ENCODE peak calls at places on chromosomes 3 and 15, in four cellular contexts. One of them, this sample, is unnamed.

GRCh38 chr15:32715276-32715675 is 2.5 kb upstream of the GREM1 start:
- DNase-seq in NCI-H1417 treated with DMSO at 0.1 percent for 48 hours: no peak
- DNase-seq in left colon: no peak
- DNase-seq in activated T-cell treated with anti-CD3 and anti-CD28 coated beads, Interleukin-2, amount 50 U/mL, for 72 hours: no peak
- DNase-seq in this sample: no peak

GRCh38 chr3:26099692-26100091 is 309.8 kb downstream of the OXSM start:
- DNase-seq in NCI-H1417 treated with DMSO at 0.1 percent for 48 hours: no peak
- DNase-seq in left colon: no peak
- DNase-seq in activated T-cell treated with anti-CD3 and anti-CD28 coated beads, Interleukin-2, amount 50 U/mL, for 72 hours: no peak
- DNase-seq in this sample: no peak

GRCh38 chr3:111227216-111227615 is 155.6 kb downstream of the NECTIN3 start:
- DNase-seq in NCI-H1417 treated with DMSO at 0.1 percent for 48 hours: no peak
- DNase-seq in left colon: no peak
- DNase-seq in activated T-cell treated with anti-CD3 and anti-CD28 coated beads, Interleukin-2, amount 50 U/mL, for 72 hours: no peak
- DNase-seq in this sample: no peak

GRCh38 chr3:14583543-14584091 is 43.5 kb upstream of the GRIP2 start:
- DNase-seq in NCI-H1417 treated with DMSO at 0.1 percent for 48 hours: no peak
- DNase-seq in left colon: no peak
- DNase-seq in activated T-cell treated with anti-CD3 and anti-CD28 coated beads, Interleukin-2, amount 50 U/mL, for 72 hours: no peak
- DNase-seq in this sample: no peak

GRCh38 chr3:5314897-5315296 is 127.4 kb downstream of the EDEM1 start:
- DNase-seq in NCI-H1417 treated with DMSO at 0.1 percent for 48 hours: no peak
- DNase-seq in left colon: no peak
- DNase-seq in activated T-cell treated with anti-CD3 and anti-CD28 coated beads, Interleukin-2, amount 50 U/mL, for 72 hours: no peak
- DNase-seq in this sample: no peak

GRCh38 chr15:85531083-85531482 is 150.7 kb downstream of the AKAP13 start:
- DNase-seq in NCI-H1417 treated with DMSO at 0.1 percent for 48 hours: no peak
- DNase-seq in left colon: no peak
- DNase-seq in activated T-cell treated with anti-CD3 and anti-CD28 coated beads, Interleukin-2, amount 50 U/mL, for 72 hours: no peak
- DNase-seq in this sample: no peak

GRCh38 chr3:65045138-65045537 is 357.3 kb upstream of the ADAMTS9 start:
- DNase-seq in NCI-H1417 treated with DMSO at 0.1 percent for 48 hours: no peak
- DNase-seq in left colon: no peak
- DNase-seq in activated T-cell treated with anti-CD3 and anti-CD28 coated beads, Interleukin-2, amount 50 U/mL, for 72 hours: no peak
- DNase-seq in this sample: no peak

GRCh38 chr3:157261000-157261399 is 101.1 kb upstream of the CCNL1 start:
- DNase-seq in NCI-H1417 treated with DMSO at 0.1 percent for 48 hours: no peak
- DNase-seq in left colon: no peak
- DNase-seq in activated T-cell treated with anti-CD3 and anti-CD28 coated beads, Interleukin-2, amount 50 U/mL, for 72 hours: no peak
- DNase-seq in this sample: no peak

GRCh38 chr15:63456253-63456652 is 48.1 kb upstream of the USP3 start:
- DNase-seq in NCI-H1417 treated with DMSO at 0.1 percent for 48 hours: no peak
- DNase-seq in left colon: no peak
- DNase-seq in activated T-cell treated with anti-CD3 and anti-CD28 coated beads, Interleukin-2, amount 50 U/mL, for 72 hours: no peak
- DNase-seq in this sample: no peak

GRCh38 chr3:140602781-140603180 is 75.1 kb upstream of the TRIM42 start:
- DNase-seq in NCI-H1417 treated with DMSO at 0.1 percent for 48 hours: no peak
- DNase-seq in left colon: no peak
- DNase-seq in activated T-cell treated with anti-CD3 and anti-CD28 coated beads, Interleukin-2, amount 50 U/mL, for 72 hours: no peak
- DNase-seq in this sample: no peak

GRCh38 chr3:124261301-124261700 is 269.4 kb upstream of the ROPN1 start:
- DNase-seq in NCI-H1417 treated with DMSO at 0.1 percent for 48 hours: no peak
- DNase-seq in left colon: no peak
- DNase-seq in activated T-cell treated with anti-CD3 and anti-CD28 coated beads, Interleukin-2, amount 50 U/mL, for 72 hours: no peak
- DNase-seq in this sample: no peak

GRCh38 chr15:45048784-45049631 is 26.0 kb downstream of the SORD start:
- DNase-seq in NCI-H1417 treated with DMSO at 0.1 percent for 48 hours: no peak
- DNase-seq in left colon: peak
- DNase-seq in activated T-cell treated with anti-CD3 and anti-CD28 coated beads, Interleukin-2, amount 50 U/mL, for 72 hours: no peak
- DNase-seq in this sample: no peak

GRCh38 chr3:184417619-184418327 is 37.9 kb downstream of the CHRD start:
- DNase-seq in NCI-H1417 treated with DMSO at 0.1 percent for 48 hours: peak
- DNase-seq in left colon: peak
- DNase-seq in activated T-cell treated with anti-CD3 and anti-CD28 coated beads, Interleukin-2, amount 50 U/mL, for 72 hours: peak
- DNase-seq in this sample: no peak

This sample was measured in cortex of kidney.